ENCODE peak calls at places on chromosomes 11 and 22, in eight cellular contexts. K is activated T-helper 1 cell treated with Interleukin-2 at 50 U/mL for 16 hours, P is cerebellar cortex, X is GM03348, E is left ventricle myocardium inferior, G is sigmoid colon, Z is NCI-H460, H is GDM1. L is an unnamed sample.

GRCh38 chr11:1574256-1575242 is 2.5 kb upstream of the DUSP8 start:
- DNase-seq in H (no peak), E (peak), G (peak), K (no peak), X (peak), P (peak), Z (no peak), L (peak)

GRCh38 chr11:133548641-133549040 is 16.3 kb upstream of the OPCML start:
- DNase-seq in X (no peak), G (no peak), Z (no peak), P (no peak), H (no peak), E (no peak), K (no peak), L (no peak)

GRCh38 chr11:102322560-102322959 is 5.3 kb downstream of the BIRC3 start:
- DNase-seq in H (no peak), X (no peak), K (no peak), P (no peak), Z (no peak), G (no peak), E (no peak), L (no peak)

GRCh38 chr22:38041760-38042584 is 15.2 kb upstream of the PICK1 start:
- DNase-seq in P (no peak), G (no peak), E (no peak), H (peak), X (no peak), K (no peak), Z (no peak), L (no peak)

GRCh38 chr11:67054851-67055523 is 1.7 kb upstream of the RHOD start:
- DNase-seq in E (peak), K (no peak), H (no peak), G (no peak), P (no peak), Z (no peak), X (peak), L (peak)

GRCh38 chr11:62757846-62758788 is 3.3 kb upstream of the POLR2G start:
- DNase-seq in X (no peak), G (no peak), Z (no peak), K (no peak), E (no peak), H (no peak), P (no peak), L (no peak)

GRCh38 chr11:119339581-119340334 is 925 bp downstream of the C1QTNF5 start:
- DNase-seq in P (peak), E (peak), Z (no peak), X (peak), K (no peak), H (no peak), G (peak), L (peak)

GRCh38 chr22:46931414-46931813 is 169.0 kb downstream of the TBC1D22A start:
- DNase-seq in P (no peak), Z (no peak), K (no peak), H (no peak), G (no peak), X (no peak), E (no peak), L (peak)

GRCh38 chr11:123018702-123019101 is 37.1 kb upstream of the BSX start:
- DNase-seq in Z (no peak), K (no peak), P (no peak), G (no peak), H (no peak), X (no peak), E (no peak), L (no peak)

GRCh38 chr22:25908755-25909154 is 166.8 kb downstream of the MYO18B start:
- DNase-seq in Z (no peak), G (no peak), P (no peak), X (no peak), K (no peak), H (no peak), E (no peak), L (no peak)

GRCh38 chr11:7600205-7600775 is 73.0 kb downstream of the CYB5R2 start:
- DNase-seq in X (peak), P (no peak), H (no peak), E (no peak), K (no peak), G (peak), Z (no peak), L (no peak)

L was measured in T47D.